ENCODE peak calls at places on chromosomes 4 and X, in six cellular contexts. One of them, this sample, is unnamed.

GRCh38 chr4:16140520-16141249 is 56.9 kb upstream of the PROM1 start:
- DNase-seq in NB4: no peak
- DNase-seq in GM12878: no peak
- DNase-seq in transverse colon: peak; percentile 84
- DNase-seq in lower leg skin: no peak
- DNase-seq in gastrocnemius medialis: no peak
- DNase-seq in this sample: no peak

GRCh38 chrX:38859602-38860001 is 58.3 kb downstream of the MID1IP1 start:
- DNase-seq in GM12878: no peak
- DNase-seq in gastrocnemius medialis: no peak
- DNase-seq in NB4: no peak
- DNase-seq in lower leg skin: no peak
- DNase-seq in transverse colon: no peak
- DNase-seq in this sample: no peak

GRCh38 chrX:132041016-132041415 is 17.9 kb downstream of the STK26 start:
- DNase-seq in lower leg skin: no peak
- DNase-seq in gastrocnemius medialis: no peak
- DNase-seq in transverse colon: no peak
- DNase-seq in GM12878: no peak
- DNase-seq in NB4: no peak
- DNase-seq in this sample: no peak

GRCh38 chr4:109559625-109559982 is 442 bp upstream of the MCUB start:
- DNase-seq in transverse colon: peak; percentile 27
- DNase-seq in GM12878: no peak
- DNase-seq in gastrocnemius medialis: no peak
- DNase-seq in lower leg skin: no peak
- DNase-seq in NB4: no peak
- DNase-seq in this sample: no peak

GRCh38 chrX:68498044-68498507 is 775 bp upstream of the YIPF6 start:
- DNase-seq in transverse colon: no peak
- DNase-seq in gastrocnemius medialis: no peak
- DNase-seq in lower leg skin: no peak
- DNase-seq in NB4: no peak
- DNase-seq in GM12878: no peak
- DNase-seq in this sample: peak; percentile 65

GRCh38 chr4:14177987-14178386 is 550.5 kb upstream of the BOD1L1 start:
- DNase-seq in NB4: no peak
- DNase-seq in lower leg skin: no peak
- DNase-seq in gastrocnemius medialis: no peak
- DNase-seq in transverse colon: peak; percentile 15
- DNase-seq in GM12878: peak; percentile 88
- DNase-seq in this sample: no peak

GRCh38 chr4:56259595-56259994 is 127.7 kb downstream of the AASDH start:
- DNase-seq in gastrocnemius medialis: no peak
- DNase-seq in transverse colon: no peak
- DNase-seq in NB4: no peak
- DNase-seq in lower leg skin: no peak
- DNase-seq in GM12878: no peak
- DNase-seq in this sample: no peak

GRCh38 chr4:122583906-122584305 is 37.0 kb downstream of the IL21 start:
- DNase-seq in NB4: peak; percentile 8
- DNase-seq in lower leg skin: no peak
- DNase-seq in GM12878: no peak
- DNase-seq in transverse colon: no peak
- DNase-seq in gastrocnemius medialis: no peak
- DNase-seq in this sample: no peak

GRCh38 chr4:138982754-138983153 is 32.8 kb upstream of the NOCT start:
- DNase-seq in NB4: no peak
- DNase-seq in transverse colon: no peak
- DNase-seq in GM12878: no peak
- DNase-seq in lower leg skin: no peak
- DNase-seq in gastrocnemius medialis: no peak
- DNase-seq in this sample: no peak

GRCh38 chr4:68948985-68949384 is 2.6 kb downstream of the UGT2A3 start:
- DNase-seq in transverse colon: no peak
- DNase-seq in NB4: no peak
- DNase-seq in gastrocnemius medialis: no peak
- DNase-seq in lower leg skin: no peak
- DNase-seq in GM12878: no peak
- DNase-seq in this sample: no peak

GRCh38 chr4:68950033-68950432 is 1.6 kb downstream of the UGT2A3 start:
- DNase-seq in transverse colon: no peak
- DNase-seq in NB4: no peak
- DNase-seq in gastrocnemius medialis: no peak
- DNase-seq in lower leg skin: no peak
- DNase-seq in GM12878: no peak
- DNase-seq in this sample: no peak

GRCh38 chr4:68951806-68952585 is 392 bp upstream of the UGT2A3 start:
- DNase-seq in gastrocnemius medialis: no peak
- DNase-seq in lower leg skin: no peak
- DNase-seq in transverse colon: no peak
- DNase-seq in NB4: no peak
- DNase-seq in GM12878: no peak
- DNase-seq in this sample: no peak

GRCh38 chr4:68953056-68953455 is 1.5 kb upstream of the UGT2A3 start:
- DNase-seq in gastrocnemius medialis: no peak
- DNase-seq in lower leg skin: no peak
- DNase-seq in GM12878: no peak
- DNase-seq in NB4: no peak
- DNase-seq in transverse colon: no peak
- DNase-seq in this sample: peak; percentile 24

GRCh38 chr4:68951078-68951805 is at the start of gene UGT2A3:
- DNase-seq in lower leg skin: no peak
- DNase-seq in GM12878: peak; percentile 23
- DNase-seq in NB4: no peak
- DNase-seq in gastrocnemius medialis: no peak
- DNase-seq in transverse colon: peak; percentile 68
- DNase-seq in this sample: no peak
- TF ChIP-seq POLR2A in lower leg skin: no peak
- TF ChIP-seq POLR2A in GM12878: no peak
- TF ChIP-seq POLR2A in NB4: no peak
- TF ChIP-seq POLR2A in gastrocnemius medialis: no peak
- TF ChIP-seq POLR2A in transverse colon: peak; percentile 89
- TF ChIP-seq POLR2A in this sample: no peak

GRCh38 chrX:103932133-103932532 is 30.3 kb upstream of the TMSB15B start:
- DNase-seq in NB4: no peak
- DNase-seq in lower leg skin: no peak
- DNase-seq in transverse colon: no peak
- DNase-seq in GM12878: no peak
- DNase-seq in gastrocnemius medialis: no peak
- DNase-seq in this sample: no peak
- TF ChIP-seq POLR2A in NB4: no peak
- TF ChIP-seq POLR2A in lower leg skin: no peak
- TF ChIP-seq POLR2A in transverse colon: no peak
- TF ChIP-seq POLR2A in GM12878: no peak
- TF ChIP-seq POLR2A in gastrocnemius medialis: no peak
- TF ChIP-seq POLR2A in this sample: no peak

GRCh38 chr4:184282251-184282713 is 64.6 kb upstream of the ENPP6 start:
- DNase-seq in NB4: no peak
- DNase-seq in lower leg skin: no peak
- DNase-seq in gastrocnemius medialis: no peak
- DNase-seq in transverse colon: peak; percentile 65
- DNase-seq in GM12878: peak; percentile 80
- DNase-seq in this sample: peak; percentile 15
- TF ChIP-seq POLR2A in NB4: no peak
- TF ChIP-seq POLR2A in lower leg skin: no peak
- TF ChIP-seq POLR2A in gastrocnemius medialis: no peak
- TF ChIP-seq POLR2A in transverse colon: no peak
- TF ChIP-seq POLR2A in GM12878: peak; percentile 62
- TF ChIP-seq POLR2A in this sample: no peak

GRCh38 chrX:47560179-47560830 is 700 bp upstream of the ARAF start:
- DNase-seq in lower leg skin: no peak
- DNase-seq in transverse colon: no peak
- DNase-seq in gastrocnemius medialis: no peak
- DNase-seq in GM12878: no peak
- DNase-seq in NB4: no peak
- DNase-seq in this sample: no peak

GRCh38 chrX:47561653-47562151 is 697 bp downstream of the ARAF start:
- DNase-seq in transverse colon: no peak
- DNase-seq in GM12878: no peak
- DNase-seq in NB4: no peak
- DNase-seq in gastrocnemius medialis: no peak
- DNase-seq in lower leg skin: no peak
- DNase-seq in this sample: no peak

GRCh38 chrX:47562615-47563243 is 1.7 kb downstream of the ARAF start:
- DNase-seq in lower leg skin: no peak
- DNase-seq in transverse colon: no peak
- DNase-seq in gastrocnemius medialis: no peak
- DNase-seq in GM12878: no peak
- DNase-seq in NB4: peak; percentile 66
- DNase-seq in this sample: peak; percentile 39

GRCh38 chrX:47558436-47558835 is 2.6 kb upstream of the ARAF start:
- DNase-seq in lower leg skin: no peak
- DNase-seq in transverse colon: no peak
- DNase-seq in GM12878: no peak
- DNase-seq in gastrocnemius medialis: no peak
- DNase-seq in NB4: no peak
- DNase-seq in this sample: no peak

GRCh38 chrX:47560831-47561652 is at the start of gene ARAF:
- DNase-seq in GM12878: peak; percentile 95
- DNase-seq in transverse colon: peak; percentile 96
- DNase-seq in lower leg skin: peak; percentile 96
- DNase-seq in NB4: peak; percentile 99
- DNase-seq in gastrocnemius medialis: peak; percentile 96
- DNase-seq in this sample: peak; percentile 98
- TF ChIP-seq POLR2A in GM12878: peak; percentile 94
- TF ChIP-seq POLR2A in transverse colon: peak; percentile 58
- TF ChIP-seq POLR2A in lower leg skin: no peak
- TF ChIP-seq POLR2A in NB4: peak; percentile 65
- TF ChIP-seq POLR2A in gastrocnemius medialis: peak; percentile 45
- TF ChIP-seq POLR2A in this sample: peak; percentile 81

GRCh38 chr4:84966382-84967291 is at the start of gene WDFY3:
- DNase-seq in GM12878: no peak
- DNase-seq in transverse colon: peak; percentile 81
- DNase-seq in NB4: peak; percentile 89
- DNase-seq in lower leg skin: peak; percentile 89
- DNase-seq in gastrocnemius medialis: peak; percentile 86
- DNase-seq in this sample: peak; percentile 84
- TF ChIP-seq POLR2A in GM12878: no peak
- TF ChIP-seq POLR2A in transverse colon: peak; percentile 69
- TF ChIP-seq POLR2A in NB4: peak; percentile 27
- TF ChIP-seq POLR2A in lower leg skin: no peak
- TF ChIP-seq POLR2A in gastrocnemius medialis: peak; percentile 79
- TF ChIP-seq POLR2A in this sample: peak; percentile 43

DNA sequence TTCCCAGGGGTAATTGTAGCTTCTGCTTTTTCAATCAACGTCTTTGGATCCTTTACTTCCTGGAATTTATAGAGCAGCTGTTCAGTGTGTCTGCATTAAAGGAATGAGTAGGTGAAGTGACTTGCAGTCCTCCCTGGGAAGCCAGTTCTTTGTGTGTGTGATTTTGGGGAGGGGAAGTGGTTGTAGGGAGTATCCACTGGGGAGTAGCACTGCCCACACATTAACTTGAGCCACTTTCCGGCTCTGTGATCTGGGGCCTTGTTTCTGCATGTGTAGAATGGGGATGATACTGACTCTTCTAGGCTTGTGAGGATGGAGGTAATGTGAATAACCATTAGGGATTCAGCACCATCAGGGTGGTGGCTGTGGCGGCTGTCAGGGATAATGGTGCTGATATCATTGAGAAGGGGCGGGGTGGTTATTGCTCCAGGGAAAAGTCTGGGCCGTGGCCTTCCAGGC is 54.7 kb downstream of the TMEM131L start:
- DNase-seq in lower leg skin: no peak
- DNase-seq in NB4: peak; percentile 97
- DNase-seq in transverse colon: no peak
- DNase-seq in GM12878: peak; percentile 76
- DNase-seq in gastrocnemius medialis: no peak
- DNase-seq in this sample: no peak
- TF ChIP-seq POLR2A in lower leg skin: no peak
- TF ChIP-seq POLR2A in NB4: no peak
- TF ChIP-seq POLR2A in transverse colon: no peak
- TF ChIP-seq POLR2A in GM12878: no peak
- TF ChIP-seq POLR2A in gastrocnemius medialis: no peak
- TF ChIP-seq POLR2A in this sample: no peak

DNA sequence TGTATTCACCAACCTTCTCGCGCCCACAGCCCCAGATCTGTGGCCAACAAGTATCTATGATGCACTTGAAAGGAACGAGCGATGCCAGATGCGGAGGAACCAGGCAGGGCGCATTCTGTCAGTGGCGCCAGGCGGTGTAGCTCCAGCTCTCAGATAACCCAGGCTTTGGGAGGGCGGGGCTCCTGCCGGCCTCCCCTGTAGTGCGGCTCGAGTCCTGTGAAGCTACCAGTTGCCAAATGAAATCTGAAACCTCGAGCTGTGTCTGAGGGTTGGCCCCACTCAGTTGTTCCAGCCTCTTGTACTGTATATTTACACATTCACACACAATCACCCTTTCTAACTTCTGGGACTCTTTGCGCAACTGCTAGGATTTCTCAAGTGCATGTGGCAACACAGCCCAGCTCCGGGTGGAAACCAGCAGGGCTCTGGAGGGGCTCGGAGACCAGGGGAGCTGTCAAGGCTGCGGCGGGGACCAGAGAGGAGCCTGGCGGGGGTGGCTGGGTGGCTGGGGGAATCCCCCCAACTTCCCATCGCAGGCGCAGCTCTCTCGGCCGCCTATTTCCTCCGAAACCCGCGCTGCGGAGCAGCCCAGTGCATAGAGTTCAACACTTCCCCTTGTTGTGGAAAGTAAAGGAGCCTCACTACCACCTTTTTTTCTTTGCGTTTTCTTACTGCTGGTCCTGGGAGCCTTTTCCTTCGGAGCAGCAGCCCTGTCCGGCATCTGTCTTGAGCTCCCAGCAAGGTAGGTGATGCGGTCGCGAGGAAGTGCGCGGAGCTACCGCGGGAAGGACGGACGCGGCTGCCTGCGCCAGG is at the start of gene ARHGAP24:
- DNase-seq in lower leg skin: peak; percentile 91
- DNase-seq in NB4: peak; percentile 92
- DNase-seq in gastrocnemius medialis: peak; percentile 70
- DNase-seq in GM12878: peak; percentile 51
- DNase-seq in transverse colon: peak; percentile 78
- DNase-seq in this sample: no peak
- TF ChIP-seq POLR2A in lower leg skin: no peak
- TF ChIP-seq POLR2A in NB4: no peak
- TF ChIP-seq POLR2A in gastrocnemius medialis: peak; percentile 42
- TF ChIP-seq POLR2A in GM12878: no peak
- TF ChIP-seq POLR2A in transverse colon: peak; percentile 38
- TF ChIP-seq POLR2A in this sample: no peak

DNA sequence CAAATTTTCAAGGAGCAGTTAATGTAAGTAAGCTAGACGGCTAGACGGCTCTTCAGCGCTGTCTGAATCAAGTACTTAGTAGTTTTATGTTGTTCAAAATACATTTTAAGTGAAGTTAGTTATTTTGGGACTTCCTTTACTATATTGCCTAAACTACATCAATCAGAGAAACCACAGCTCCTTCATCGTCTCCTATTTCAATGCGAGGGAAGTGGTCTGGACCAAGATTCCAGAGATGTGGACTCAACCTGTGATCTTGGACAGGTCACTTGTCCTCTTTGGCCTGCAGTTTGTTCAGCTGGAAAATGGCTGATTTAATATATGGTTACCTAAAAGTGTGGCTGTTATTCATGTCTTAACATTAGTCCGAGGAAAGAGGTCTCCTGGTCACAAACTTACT is 10.6 kb downstream of the ING2 start:
- DNase-seq in gastrocnemius medialis: no peak
- DNase-seq in GM12878: no peak
- DNase-seq in NB4: no peak
- DNase-seq in lower leg skin: no peak
- DNase-seq in transverse colon: no peak
- DNase-seq in this sample: no peak
- TF ChIP-seq POLR2A in gastrocnemius medialis: no peak
- TF ChIP-seq POLR2A in GM12878: no peak
- TF ChIP-seq POLR2A in NB4: no peak
- TF ChIP-seq POLR2A in lower leg skin: no peak
- TF ChIP-seq POLR2A in transverse colon: no peak
- TF ChIP-seq POLR2A in this sample: no peak

GRCh38 chrX:12955882-12956703 is 18.8 kb upstream of the TMSB4X start:
- DNase-seq in NB4: peak; percentile 98
- DNase-seq in GM12878: peak; percentile 77
- DNase-seq in lower leg skin: no peak
- DNase-seq in transverse colon: peak; percentile 69
- DNase-seq in gastrocnemius medialis: no peak
- DNase-seq in this sample: peak; percentile 84
- TF ChIP-seq POLR2A in NB4: peak; percentile 61
- TF ChIP-seq POLR2A in GM12878: peak; percentile 30
- TF ChIP-seq POLR2A in lower leg skin: no peak
- TF ChIP-seq POLR2A in transverse colon: no peak
- TF ChIP-seq POLR2A in gastrocnemius medialis: no peak
- TF ChIP-seq POLR2A in this sample: peak; percentile 55

This sample was measured in erythroblast.